ENCODE peak calls at places on chromosomes 3 and 15, in ten cellular contexts. J is hepatocyte; O is activated CD8-positive, alpha-beta memory T cell treated with anti-CD3 and anti-CD28 coated beads for 48 hours; K is cardiac muscle cell; M is chondrocyte; T is lower leg skin; X is fibroblast of mammary gland; F is tibial nerve; Q is HT1080; G is stimulated activated CD8-positive, alpha-beta memory T cell treated with anti-CD3 and anti-CD28 coated beads, Interleukin-2, amount 100 ng/mL, for 1 hour. Z is an unnamed sample.

GRCh38 chr3:135516143-135516542 is 449.4 kb upstream of the PPP2R3A start:
- DNase-seq in F (no peak), O (no peak), J (no peak), G (no peak), T (no peak), M (no peak), Q (peak; percentile 87), K (peak; percentile 2), X (peak; percentile 59), Z (no peak)

GRCh38 chr3:117914540-117914939 is 1120.1 kb downstream of the IGSF11 start:
- DNase-seq in X (no peak), M (no peak), O (no peak), T (no peak), Q (no peak), J (no peak), G (no peak), F (no peak), K (no peak), Z (no peak)

GRCh38 chr3:75140904-75141615 is 523.1 kb upstream of the FRG2C start:
- DNase-seq in F (no peak), K (no peak), G (no peak), M (no peak), J (peak; percentile 42), T (no peak), Q (no peak), X (no peak), O (no peak), Z (no peak)

GRCh38 chr3:4162132-4162531 is 141.0 kb upstream of the SETMAR start:
- DNase-seq in X (no peak), G (no peak), J (peak; percentile 19), K (no peak), M (no peak), Q (no peak), O (no peak), T (no peak), F (no peak), Z (no peak)

GRCh38 chr3:177249203-177249602 is 51.9 kb upstream of the TBL1XR1 start:
- DNase-seq in Q (no peak), X (no peak), K (no peak), T (no peak), J (no peak), F (no peak), M (no peak), O (no peak), G (no peak), Z (no peak)

GRCh38 chr15:29066848-29067247 is 181.1 kb downstream of the APBA2 start:
- DNase-seq in Q (no peak), G (no peak), T (no peak), M (no peak), X (no peak), J (no peak), K (no peak), O (no peak), F (no peak), Z (no peak)

GRCh38 chr3:151918253-151919029 is 45.0 kb downstream of the SUCNR1 start:
- DNase-seq in T (peak; percentile 49), K (peak; percentile 83), G (no peak), O (no peak), F (no peak), M (no peak), J (peak; percentile 53), Q (peak; percentile 67), X (peak; percentile 73), Z (peak; percentile 36)

GRCh38 chr3:124867511-124867910 is 19.7 kb downstream of the ITGB5 start:
- DNase-seq in O (no peak), M (no peak), X (no peak), G (no peak), J (no peak), Q (no peak), F (no peak), T (no peak), K (no peak), Z (no peak)

GRCh38 chr3:196377321-196377720 is 39.1 kb upstream of the TM4SF19 start:
- DNase-seq in O (no peak), M (no peak), Q (no peak), K (no peak), J (no peak), G (no peak), F (no peak), T (no peak), X (peak; percentile 23), Z (no peak)

GRCh38 chr3:44894485-44894884 is 20.1 kb downstream of the TGM4 start:
- DNase-seq in T (no peak), F (no peak), X (no peak), O (no peak), M (no peak), G (no peak), Q (no peak), J (no peak), K (peak; percentile 47), Z (no peak)

GRCh38 chr15:74269362-74270035 is 33.4 kb downstream of the CCDC33 start:
- DNase-seq in Q (no peak), M (no peak), F (no peak), G (no peak), T (no peak), X (no peak), J (no peak), O (no peak), K (no peak), Z (no peak)